ENCODE peak calls at places on chromosome 14, in six cellular contexts. G is mesendoderm, S is MM.1S, E is trophoblast cell, H is NT2/D1, X is GM23248. B is an unnamed sample.

GRCh38 chr14:96055753-96056508 is 16.8 kb downstream of the C14orf132 start:
- DNase-seq in G (no peak), S (no peak), E (no peak), H (no peak), X (no peak), B (no peak)

GRCh38 chr14:23766737-23767401 is 130.7 kb downstream of the DHRS2 start:
- DNase-seq in G (no peak), S (no peak), E (no peak), H (no peak), X (no peak), B (no peak)

GRCh38 chr14:67766035-67766680 is 50.2 kb downstream of the ZFYVE26 start:
- DNase-seq in G (no peak), S (no peak), E (no peak), H (no peak), X (no peak), B (no peak)

GRCh38 chr14:99213101-99213500 is 58.9 kb downstream of the BCL11B start:
- DNase-seq in G (no peak), S (no peak), E (no peak), H (no peak), X (peak), B (no peak)

GRCh38 chr14:77025744-77026165 is 2.8 kb downstream of the IRF2BPL start:
- DNase-seq in G (no peak), S (no peak), E (peak), H (no peak), X (peak), B (no peak)

GRCh38 chr14:43418314-43418713 is 1088.8 kb downstream of the FSCB start:
- DNase-seq in G (no peak), S (no peak), E (no peak), H (no peak), X (no peak), B (no peak)

GRCh38 chr14:75247286-75247922 is 31.2 kb upstream of the FOS start:
- DNase-seq in G (no peak), S (peak), E (no peak), H (no peak), X (no peak), B (no peak)

GRCh38 chr14:78978896-78979295 is 808.7 kb downstream of the NRXN3 start:
- DNase-seq in G (no peak), S (no peak), E (no peak), H (no peak), X (no peak), B (no peak)

GRCh38 chr14:87940382-87940781 is 52.6 kb downstream of the GALC start:
- DNase-seq in G (no peak), S (no peak), E (no peak), H (no peak), X (no peak), B (no peak)

GRCh38 chr14:51677276-51677675 is 25.6 kb downstream of the FRMD6 start:
- DNase-seq in G (peak), S (no peak), E (peak), H (no peak), X (peak), B (no peak)
- H3K9ac ChIP-seq in G (no peak), S (no peak), E (no peak), H (no peak), X (peak), B (no peak)

GRCh38 chr14:85060116-85060515 is 469.8 kb upstream of the FLRT2 start:
- DNase-seq in G (no peak), S (no peak), E (no peak), H (no peak), X (peak), B (no peak)
- H3K9ac ChIP-seq in G (no peak), S (no peak), E (no peak), H (no peak), X (no peak), B (no peak)

DNA sequence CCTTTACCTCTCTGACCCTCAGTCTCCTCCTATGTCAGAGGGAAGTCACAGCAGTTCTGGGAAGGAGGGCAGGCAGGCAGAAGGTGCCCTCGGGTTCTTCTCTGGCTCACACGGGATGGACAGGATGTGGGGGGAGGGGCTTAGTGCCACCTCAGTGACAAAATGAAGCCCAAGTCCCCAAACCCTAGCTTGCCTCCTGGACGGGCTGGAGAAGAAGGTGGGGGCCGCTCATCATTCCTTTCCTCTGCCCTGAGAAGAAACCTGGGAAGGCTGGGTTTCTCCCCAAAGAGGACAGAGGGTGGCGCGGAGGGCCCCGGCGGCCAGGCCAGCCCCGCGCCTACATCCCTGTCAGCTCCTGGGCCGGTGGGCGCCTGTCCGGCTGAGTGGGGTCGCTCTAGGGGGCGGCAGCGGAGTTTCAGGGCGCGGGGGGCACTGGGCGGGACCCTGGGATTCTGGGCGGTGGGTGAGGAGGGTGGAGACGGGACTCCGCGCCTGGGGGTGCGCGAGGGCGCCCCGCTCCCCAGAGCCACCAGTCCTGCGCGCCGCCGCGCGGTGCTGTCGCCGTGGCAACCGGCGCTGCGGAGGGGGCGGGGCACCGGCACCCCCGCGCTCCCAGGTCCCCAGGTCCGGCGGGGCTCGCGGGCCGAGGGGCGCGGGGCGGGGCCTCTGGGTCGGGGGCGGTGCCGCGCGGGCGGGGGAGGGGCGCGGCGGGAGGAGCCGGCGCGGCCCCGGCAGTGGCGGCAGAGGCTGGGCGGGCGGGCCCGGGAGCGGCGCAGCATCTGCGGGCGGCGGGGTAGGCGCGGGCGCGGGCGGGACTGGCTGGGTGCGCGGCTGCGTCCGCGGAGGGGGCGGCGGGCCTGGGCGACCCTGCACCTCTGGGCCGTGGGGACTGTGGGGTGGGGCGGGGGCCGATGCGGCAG is at the start of gene TMEM121:
- DNase-seq in G (peak), S (peak), E (peak), H (no peak), X (peak), B (peak)
- H3K9ac ChIP-seq in G (no peak), S (peak), E (no peak), H (peak), X (peak), B (no peak)

GRCh38 chr14:64594438-64594837 is 44.7 kb downstream of the PPP1R36 start:
- DNase-seq in G (no peak), S (no peak), E (no peak), H (no peak), X (no peak), B (no peak)

GRCh38 chr14:64591809-64592208 is 42.0 kb downstream of the PPP1R36 start:
- DNase-seq in G (no peak), S (no peak), E (no peak), H (no peak), X (peak), B (no peak)
- H3K9ac ChIP-seq in G (no peak), S (no peak), E (no peak), H (no peak), X (no peak), B (no peak)

GRCh38 chr14:72891666-72892102 is 2.2 kb downstream of the DPF3 start:
- DNase-seq in G (no peak), S (no peak), E (no peak), H (no peak), X (no peak), B (no peak)
- H3K9ac ChIP-seq in G (no peak), S (peak), E (no peak), H (no peak), X (peak), B (no peak)

DNA sequence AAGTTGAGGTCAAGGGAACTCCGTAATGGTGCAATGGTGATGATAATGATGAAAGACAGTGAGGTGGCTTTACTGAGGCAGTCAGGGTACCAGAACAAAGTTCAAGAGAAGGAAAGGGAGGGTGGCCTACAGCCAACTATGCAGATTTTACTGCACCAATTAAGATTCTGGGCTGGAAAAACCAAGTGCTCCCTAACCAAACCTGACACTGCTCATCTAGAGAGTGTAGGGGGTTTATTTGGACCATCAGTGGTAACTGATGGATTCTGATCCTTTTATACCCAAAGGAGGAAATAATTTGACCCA is 387 bp downstream of the LRRC9 start:
- DNase-seq in G (no peak), S (no peak), E (no peak), H (no peak), X (no peak), B (no peak)
- H3K9ac ChIP-seq in G (peak), S (no peak), E (no peak), H (peak), X (no peak), B (peak)

DNA sequence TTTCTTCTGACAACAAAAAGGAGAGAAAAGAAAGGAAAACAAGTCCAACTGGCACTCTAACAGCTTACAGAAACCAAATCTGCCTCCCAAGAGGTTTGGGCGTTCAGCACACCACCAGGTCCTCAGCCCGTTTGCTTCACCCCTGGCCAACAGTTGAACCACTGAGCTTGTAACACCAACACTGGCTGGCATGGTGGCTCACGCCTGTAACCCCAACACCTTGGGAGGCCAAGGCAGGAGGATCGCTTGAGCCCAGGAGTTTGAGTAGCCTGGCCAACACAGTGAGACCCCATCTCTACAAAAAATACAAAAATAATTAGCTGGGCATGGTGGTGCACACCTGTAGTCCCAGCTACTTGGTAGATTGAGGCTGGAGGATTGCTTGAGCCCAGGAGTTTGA is 19.4 kb downstream of the CCDC88C start:
- DNase-seq in G (no peak), S (no peak), E (no peak), H (no peak), X (no peak), B (no peak)
- H3K9ac ChIP-seq in G (no peak), S (peak), E (no peak), H (no peak), X (no peak), B (no peak)

DNA sequence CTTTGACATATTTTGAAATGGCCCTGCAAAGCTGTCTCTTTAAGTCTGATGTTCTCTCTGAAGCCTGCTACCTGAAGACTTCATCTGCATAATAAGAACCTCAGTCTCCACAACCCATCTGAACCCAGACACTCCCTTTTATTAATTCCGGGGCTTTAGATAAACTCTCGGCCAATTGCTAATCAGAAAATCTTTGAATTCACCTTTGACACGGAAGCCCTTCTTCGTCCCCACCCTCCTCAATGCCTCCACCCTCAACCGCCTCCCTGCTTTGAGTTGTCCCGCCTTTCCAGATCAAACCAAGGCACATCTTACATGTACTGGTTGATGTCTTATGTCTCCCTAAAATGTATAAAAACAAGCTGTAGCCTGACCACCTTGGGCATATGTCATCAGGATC is 17.6 kb downstream of the OR6J1 start:
- DNase-seq in G (no peak), S (no peak), E (no peak), H (no peak), X (no peak), B (no peak)
- H3K9ac ChIP-seq in G (no peak), S (no peak), E (peak), H (no peak), X (no peak), B (no peak)

DNA sequence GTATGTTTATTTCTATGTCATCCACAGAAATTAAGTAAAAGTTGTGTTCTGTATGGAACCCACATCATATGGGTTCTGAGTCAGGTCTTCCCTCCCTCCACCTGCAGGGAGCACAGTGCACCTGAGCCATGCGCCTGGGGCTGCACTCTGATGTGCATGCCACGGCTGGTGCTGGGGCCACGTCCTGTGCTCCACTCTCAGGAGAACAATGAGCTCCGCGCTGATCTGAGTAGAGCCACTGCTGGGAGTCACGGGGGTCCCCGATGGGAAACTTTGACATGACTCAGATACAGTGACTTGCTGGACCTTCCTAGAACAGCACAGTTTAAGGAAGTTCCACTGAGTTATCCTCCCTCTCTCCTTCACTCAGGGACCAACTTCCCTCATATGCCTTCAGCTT is 683.4 kb downstream of the TMEM121 start:
- DNase-seq in G (no peak), S (no peak), E (peak), H (no peak), X (no peak), B (no peak)
- H3K9ac ChIP-seq in G (no peak), S (no peak), E (no peak), H (no peak), X (no peak), B (no peak)